ENCODE peak calls at places on chromosomes 3 and 15, in nine cellular contexts. M is neural progenitor cell, J is iris pigment epithelial cell, T is lower leg skin, X is GM12865, Q is AG08395, N is tibial nerve, O is EL, B is HT1080. F is an unnamed sample.

GRCh38 chr3:45309876-45310275 is 78.5 kb upstream of the LARS2 start:
- DNase-seq in M (no peak), J (no peak), T (no peak), X (no peak), Q (no peak), N (no peak), O (no peak), B (no peak), F (no peak)

GRCh38 chr3:100002599-100003350 is 111.5 kb downstream of the FILIP1L start:
- DNase-seq in M (no peak), J (peak), T (no peak), X (no peak), Q (peak), N (no peak), O (peak), B (peak), F (peak)

GRCh38 chr15:32718082-32718821 is 448 bp downstream of the GREM1 start:
- DNase-seq in M (peak), J (no peak), T (no peak), X (no peak), Q (no peak), N (no peak), O (peak), B (no peak), F (peak)

GRCh38 chr15:62896969-62897486 is 145.5 kb upstream of the TPM1 start:
- DNase-seq in M (peak), J (peak), T (peak), X (no peak), Q (peak), N (peak), O (peak), B (peak), F (peak)

GRCh38 chr3:54892168-54892567 is 35.7 kb downstream of the LRTM1 start:
- DNase-seq in M (no peak), J (no peak), T (no peak), X (no peak), Q (no peak), N (no peak), O (no peak), B (no peak), F (no peak)

GRCh38 chr15:48785195-48785594 is 25.7 kb downstream of the CEP152 start:
- DNase-seq in M (no peak), J (no peak), T (no peak), X (no peak), Q (no peak), N (no peak), O (no peak), B (no peak), F (peak)

GRCh38 chr15:100628746-100629145 is 26.4 kb downstream of the ASB7 start:
- DNase-seq in M (no peak), J (peak), T (no peak), X (no peak), Q (peak), N (no peak), O (no peak), B (no peak), F (peak)

GRCh38 chr15:66698318-66698961 is 3.6 kb upstream of the SMAD6 start:
- DNase-seq in M (peak), J (peak), T (no peak), X (peak), Q (peak), N (no peak), O (peak), B (peak), F (peak)

GRCh38 chr3:108189477-108189876 is 32.7 kb downstream of the IFT57 start:
- DNase-seq in M (no peak), J (no peak), T (no peak), X (no peak), Q (no peak), N (no peak), O (no peak), B (no peak), F (no peak)

GRCh38 chr3:186901135-186901734 is 29.1 kb upstream of the ST6GAL1 start:
- DNase-seq in M (no peak), J (peak), T (no peak), X (no peak), Q (no peak), N (no peak), O (peak), B (peak), F (no peak)

GRCh38 chr15:80778964-80779657 is at the start of gene CEMIP:
- DNase-seq in M (peak), J (peak), T (peak), X (peak), Q (peak), N (peak), O (peak), B (peak), F (peak)

GRCh38 chr15:42194502-42194901 is 13.6 kb downstream of the VPS39 start:
- DNase-seq in M (no peak), J (peak), T (no peak), X (no peak), Q (no peak), N (no peak), O (peak), B (peak), F (no peak)

GRCh38 chr15:48084759-48085420 is 35.9 kb upstream of the SLC24A5 start:
- DNase-seq in M (peak), J (peak), T (no peak), X (peak), Q (peak), N (no peak), O (peak), B (peak), F (no peak)

GRCh38 chr15:62624541-62625399 is 417.8 kb upstream of the TPM1 start:
- DNase-seq in M (peak), J (peak), T (no peak), X (peak), Q (peak), N (no peak), O (peak), B (peak), F (peak)

GRCh38 chr3:158420654-158421396 is 150.2 kb upstream of the MLF1 start:
- DNase-seq in M (no peak), J (peak), T (no peak), X (peak), Q (no peak), N (no peak), O (peak), B (peak), F (peak)

GRCh38 chr3:16741890-16742289 is 136.7 kb upstream of the DAZL start:
- DNase-seq in M (no peak), J (peak), T (no peak), X (peak), Q (peak), N (no peak), O (peak), B (peak), F (peak)

GRCh38 chr3:134179508-134179907 is 71.2 kb downstream of the RYK start:
- DNase-seq in M (no peak), J (peak), T (no peak), X (no peak), Q (no peak), N (no peak), O (no peak), B (no peak), F (no peak)

GRCh38 chr3:27590437-27591320 is 106.5 kb upstream of the SLC4A7 start:
- DNase-seq in M (no peak), J (peak), T (no peak), X (no peak), Q (no peak), N (no peak), O (peak), B (peak), F (no peak)

GRCh38 chr3:179015551-179016020 is 56.0 kb downstream of the ZMAT3 start:
- DNase-seq in M (peak), J (peak), T (no peak), X (peak), Q (peak), N (no peak), O (peak), B (peak), F (peak)

F was measured in AG20443.